ENCODE peak calls at places on chromosomes 11 and 22, in seven cellular contexts. T is cardiac septum; K is fibroblast of lung; D is GM10248; C is effector memory CD4-positive, alpha-beta T cell; V is stimulated activated CD8-positive, alpha-beta memory T cell treated with anti-CD3 and anti-CD28 coated beads, Interleukin-12 subunit alpha, Interleukin-12 subunit beta, amount 100 ng/mL, for 4 hours; F is retina. H is an unnamed sample.

GRCh38 chr22:23119492-23120414 is 22.0 kb downstream of the RSPH14 start:
- DNase-seq in T (no peak), K (no peak), D (peak; percentile 58), C (peak; percentile 58), V (peak; percentile 17), F (no peak), H (no peak)

GRCh38 chr22:44160416-44160815 is 20.3 kb upstream of the PARVG start:
- DNase-seq in T (no peak), K (no peak), D (no peak), C (no peak), V (no peak), F (no peak), H (no peak)

GRCh38 chr11:47257518-47258316 is at the start of gene NR1H3:
- DNase-seq in T (no peak), K (peak; percentile 96), D (peak; percentile 47), C (no peak), V (no peak), F (peak; percentile 54), H (peak; percentile 64)

GRCh38 chr11:74592063-74592440 is 330 bp upstream of the POLD3 start:
- DNase-seq in T (no peak), K (no peak), D (no peak), C (no peak), V (no peak), F (no peak), H (no peak)

GRCh38 chr22:26656896-26657851 is at the start of gene MIAT:
- DNase-seq in T (peak; percentile 82), K (no peak), D (peak; percentile 80), C (peak; percentile 55), V (peak; percentile 45), F (peak; percentile 88), H (no peak)

GRCh38 chr22:39665229-39665628 is 94.7 kb downstream of the CACNA1I start:
- DNase-seq in T (no peak), K (no peak), D (no peak), C (no peak), V (no peak), F (no peak), H (no peak)

GRCh38 chr22:31556627-31557203 is 60.4 kb downstream of the SFI1 start:
- DNase-seq in T (no peak), K (peak; percentile 57), D (no peak), C (no peak), V (no peak), F (peak; percentile 24), H (peak; percentile 13)

GRCh38 chr11:8719260-8720190 is 36.9 kb downstream of the RPL27A start:
- DNase-seq in T (no peak), K (peak; percentile 91), D (no peak), C (no peak), V (no peak), F (no peak), H (peak; percentile 67)

GRCh38 chr11:69916806-69917387 is 97.7 kb upstream of the FGF3 start:
- DNase-seq in T (no peak), K (no peak), D (no peak), C (no peak), V (no peak), F (no peak), H (no peak)

GRCh38 chr11:45399166-45399565 is 113.0 kb upstream of the SYT13 start:
- DNase-seq in T (peak; percentile 15), K (no peak), D (no peak), C (no peak), V (no peak), F (no peak), H (no peak)

GRCh38 chr11:73454987-73455386 is 78.8 kb downstream of the RELT start:
- DNase-seq in T (no peak), K (no peak), D (no peak), C (no peak), V (no peak), F (no peak), H (no peak)

GRCh38 chr11:113474362-113475159 is 637 bp downstream of the DRD2 start:
- DNase-seq in T (no peak), K (peak; percentile 73), D (peak; percentile 52), C (no peak), V (peak; percentile 1), F (peak; percentile 90), H (peak; percentile 29)

GRCh38 chr11:61150656-61151544 is 10.3 kb downstream of the VPS37C start:
- DNase-seq in T (no peak), K (no peak), D (no peak), C (no peak), V (no peak), F (peak; percentile 26), H (no peak)

GRCh38 chr11:65429069-65429681 is 6.6 kb downstream of the NEAT1 start:
- DNase-seq in T (peak; percentile 41), K (peak; percentile 81), D (no peak), C (no peak), V (no peak), F (no peak), H (no peak)

GRCh38 chr11:18705651-18706281 is 7.2 kb downstream of the TMEM86A start:
- DNase-seq in T (peak; percentile 74), K (no peak), D (no peak), C (peak; percentile 5), V (no peak), F (peak; percentile 80), H (no peak)

GRCh38 chr11:80606726-80607125 is 1165.9 kb upstream of the TENM4 start:
- DNase-seq in T (no peak), K (no peak), D (no peak), C (no peak), V (no peak), F (no peak), H (no peak)

GRCh38 chr11:108559904-108560303 is 33.7 kb downstream of the EXPH5 start:
- DNase-seq in T (no peak), K (peak; percentile 62), D (no peak), C (no peak), V (no peak), F (no peak), H (no peak)

GRCh38 chr11:117143390-117143789 is 697 bp upstream of the PAFAH1B2 start:
- DNase-seq in T (no peak), K (peak; percentile 59), D (peak; percentile 46), C (no peak), V (peak; percentile 13), F (no peak), H (no peak)

GRCh38 chr11:36306888-36307287 is 10.8 kb downstream of the PRR5L start:
- DNase-seq in T (no peak), K (peak; percentile 62), D (no peak), C (no peak), V (no peak), F (no peak), H (no peak)

GRCh38 chr22:39097098-39098020 is at the start of gene APOBEC3H:
- DNase-seq in T (no peak), K (no peak), D (peak; percentile 55), C (no peak), V (no peak), F (no peak), H (no peak)

GRCh38 chr11:86459002-86459385 is 84.3 kb downstream of the CCDC81 start:
- DNase-seq in T (no peak), K (peak; percentile 46), D (no peak), C (no peak), V (no peak), F (no peak), H (no peak)

GRCh38 chr11:58567889-58568512 is 7.7 kb downstream of the LPXN start:
- DNase-seq in T (no peak), K (peak; percentile 58), D (peak; percentile 45), C (peak; percentile 66), V (peak; percentile 50), F (peak; percentile 45), H (no peak)

H was measured in fibroblast of the conjunctiva.